ENCODE peak calls at places on chromosomes 6 and 20, in eight cellular contexts. One of them, this sample, is unnamed.

GRCh38 chr20:25489221-25489863 is 81.9 kb downstream of the GINS1 start:
- DNase-seq in ovary: peak; percentile 12
- DNase-seq in adrenal gland: no peak
- DNase-seq in fibroblast of mammary gland: no peak
- DNase-seq in upper lobe of right lung: no peak
- DNase-seq in psoas muscle: no peak
- DNase-seq in uterus: no peak
- DNase-seq in mammary epithelial cell: no peak
- DNase-seq in this sample: no peak

GRCh38 chr20:31860431-31861345 is 9.6 kb downstream of the DUSP15 start:
- DNase-seq in ovary: peak; percentile 33
- DNase-seq in adrenal gland: peak; percentile 66
- DNase-seq in fibroblast of mammary gland: peak; percentile 63
- DNase-seq in upper lobe of right lung: no peak
- DNase-seq in psoas muscle: peak; percentile 20
- DNase-seq in uterus: peak; percentile 13
- DNase-seq in mammary epithelial cell: peak; percentile 40
- DNase-seq in this sample: no peak

GRCh38 chr6:79719248-79719975 is 88.3 kb downstream of the SH3BGRL2 start:
- DNase-seq in ovary: no peak
- DNase-seq in adrenal gland: no peak
- DNase-seq in fibroblast of mammary gland: peak; percentile 87
- DNase-seq in upper lobe of right lung: no peak
- DNase-seq in psoas muscle: no peak
- DNase-seq in uterus: no peak
- DNase-seq in mammary epithelial cell: peak; percentile 6
- DNase-seq in this sample: no peak

GRCh38 chr20:46303176-46303956 is 4.9 kb downstream of the CDH22 start:
- DNase-seq in ovary: no peak
- DNase-seq in adrenal gland: no peak
- DNase-seq in fibroblast of mammary gland: no peak
- DNase-seq in upper lobe of right lung: no peak
- DNase-seq in psoas muscle: no peak
- DNase-seq in uterus: no peak
- DNase-seq in mammary epithelial cell: no peak
- DNase-seq in this sample: no peak

GRCh38 chr6:71190809-71191208 is 97.8 kb upstream of the OGFRL1 start:
- DNase-seq in ovary: no peak
- DNase-seq in adrenal gland: no peak
- DNase-seq in fibroblast of mammary gland: peak; percentile 58
- DNase-seq in upper lobe of right lung: no peak
- DNase-seq in psoas muscle: no peak
- DNase-seq in uterus: no peak
- DNase-seq in mammary epithelial cell: peak; percentile 5
- DNase-seq in this sample: no peak

GRCh38 chr6:34664270-34664971 is 32.1 kb downstream of the ILRUN start:
- DNase-seq in ovary: no peak
- DNase-seq in adrenal gland: no peak
- DNase-seq in fibroblast of mammary gland: peak; percentile 57
- DNase-seq in upper lobe of right lung: no peak
- DNase-seq in psoas muscle: no peak
- DNase-seq in uterus: no peak
- DNase-seq in mammary epithelial cell: no peak
- DNase-seq in this sample: no peak

GRCh38 chr20:41249371-41249770 is 68.2 kb downstream of the ZHX3 start:
- DNase-seq in ovary: peak; percentile 78
- DNase-seq in adrenal gland: peak; percentile 95
- DNase-seq in fibroblast of mammary gland: peak; percentile 95
- DNase-seq in upper lobe of right lung: no peak
- DNase-seq in psoas muscle: peak; percentile 88
- DNase-seq in uterus: peak; percentile 90
- DNase-seq in mammary epithelial cell: peak; percentile 78
- DNase-seq in this sample: no peak

GRCh38 chr6:78565997-78566396 is 301.4 kb upstream of the IRAK1BP1 start:
- DNase-seq in ovary: no peak
- DNase-seq in adrenal gland: no peak
- DNase-seq in fibroblast of mammary gland: no peak
- DNase-seq in upper lobe of right lung: no peak
- DNase-seq in psoas muscle: no peak
- DNase-seq in uterus: no peak
- DNase-seq in mammary epithelial cell: no peak
- DNase-seq in this sample: no peak

GRCh38 chr6:13563009-13563408 is 11.4 kb upstream of the SIRT5 start:
- DNase-seq in ovary: no peak
- DNase-seq in adrenal gland: no peak
- DNase-seq in fibroblast of mammary gland: no peak
- DNase-seq in upper lobe of right lung: no peak
- DNase-seq in psoas muscle: no peak
- DNase-seq in uterus: no peak
- DNase-seq in mammary epithelial cell: no peak
- DNase-seq in this sample: no peak

GRCh38 chr6:49528571-49528970 is 21.9 kb upstream of the C6orf141 start:
- DNase-seq in ovary: no peak
- DNase-seq in adrenal gland: no peak
- DNase-seq in fibroblast of mammary gland: no peak
- DNase-seq in upper lobe of right lung: no peak
- DNase-seq in psoas muscle: no peak
- DNase-seq in uterus: no peak
- DNase-seq in mammary epithelial cell: no peak
- DNase-seq in this sample: peak; percentile 97

GRCh38 chr6:50361641-50362331 is 312.1 kb upstream of the DEFB112 start:
- DNase-seq in ovary: no peak
- DNase-seq in adrenal gland: no peak
- DNase-seq in fibroblast of mammary gland: peak; percentile 1
- DNase-seq in upper lobe of right lung: no peak
- DNase-seq in psoas muscle: no peak
- DNase-seq in uterus: no peak
- DNase-seq in mammary epithelial cell: peak; percentile 83
- DNase-seq in this sample: no peak

GRCh38 chr6:107531868-107532267 is 42.0 kb downstream of the SOBP start:
- DNase-seq in ovary: no peak
- DNase-seq in adrenal gland: no peak
- DNase-seq in fibroblast of mammary gland: no peak
- DNase-seq in upper lobe of right lung: no peak
- DNase-seq in psoas muscle: no peak
- DNase-seq in uterus: no peak
- DNase-seq in mammary epithelial cell: no peak
- DNase-seq in this sample: no peak

GRCh38 chr6:138257638-138258040 is 39.3 kb upstream of the PBOV1 start:
- DNase-seq in ovary: no peak
- DNase-seq in adrenal gland: no peak
- DNase-seq in fibroblast of mammary gland: no peak
- DNase-seq in upper lobe of right lung: no peak
- DNase-seq in psoas muscle: no peak
- DNase-seq in uterus: no peak
- DNase-seq in mammary epithelial cell: no peak
- DNase-seq in this sample: no peak

GRCh38 chr6:169520104-169520503 is 181.7 kb downstream of the WDR27 start:
- DNase-seq in ovary: no peak
- DNase-seq in adrenal gland: no peak
- DNase-seq in fibroblast of mammary gland: peak; percentile 74
- DNase-seq in upper lobe of right lung: no peak
- DNase-seq in psoas muscle: no peak
- DNase-seq in uterus: no peak
- DNase-seq in mammary epithelial cell: no peak
- DNase-seq in this sample: peak; percentile 6

GRCh38 chr20:12053348-12053747 is 135.7 kb downstream of the BTBD3 start:
- DNase-seq in ovary: no peak
- DNase-seq in adrenal gland: no peak
- DNase-seq in fibroblast of mammary gland: peak; percentile 35
- DNase-seq in upper lobe of right lung: no peak
- DNase-seq in psoas muscle: no peak
- DNase-seq in uterus: no peak
- DNase-seq in mammary epithelial cell: peak; percentile 53
- DNase-seq in this sample: no peak

GRCh38 chr6:117919775-117920492 is 12.9 kb downstream of the SLC35F1 start:
- DNase-seq in ovary: peak; percentile 9
- DNase-seq in adrenal gland: no peak
- DNase-seq in fibroblast of mammary gland: no peak
- DNase-seq in upper lobe of right lung: peak; percentile 69
- DNase-seq in psoas muscle: no peak
- DNase-seq in uterus: peak; percentile 28
- DNase-seq in mammary epithelial cell: no peak
- DNase-seq in this sample: no peak

GRCh38 chr6:90003069-90003800 is 109.0 kb downstream of the GJA10 start:
- DNase-seq in ovary: no peak
- DNase-seq in adrenal gland: no peak
- DNase-seq in fibroblast of mammary gland: no peak
- DNase-seq in upper lobe of right lung: no peak
- DNase-seq in psoas muscle: no peak
- DNase-seq in uterus: no peak
- DNase-seq in mammary epithelial cell: peak; percentile 80
- DNase-seq in this sample: no peak

GRCh38 chr6:36612101-36612625 is 18.0 kb downstream of the SRSF3 start:
- DNase-seq in ovary: peak; percentile 9
- DNase-seq in adrenal gland: peak; percentile 52
- DNase-seq in fibroblast of mammary gland: no peak
- DNase-seq in upper lobe of right lung: no peak
- DNase-seq in psoas muscle: no peak
- DNase-seq in uterus: no peak
- DNase-seq in mammary epithelial cell: no peak
- DNase-seq in this sample: no peak

GRCh38 chr6:67112120-67112519 is 1405.1 kb upstream of the EYS start:
- DNase-seq in ovary: no peak
- DNase-seq in adrenal gland: no peak
- DNase-seq in fibroblast of mammary gland: no peak
- DNase-seq in upper lobe of right lung: no peak
- DNase-seq in psoas muscle: no peak
- DNase-seq in uterus: no peak
- DNase-seq in mammary epithelial cell: no peak
- DNase-seq in this sample: no peak

GRCh38 chr6:116847234-116847633 is 18.4 kb upstream of the GPRC6A start:
- DNase-seq in ovary: no peak
- DNase-seq in adrenal gland: no peak
- DNase-seq in fibroblast of mammary gland: peak; percentile 52
- DNase-seq in upper lobe of right lung: no peak
- DNase-seq in psoas muscle: no peak
- DNase-seq in uterus: no peak
- DNase-seq in mammary epithelial cell: peak; percentile 24
- DNase-seq in this sample: peak; percentile 4
- TF ChIP-seq CTCF in ovary: no peak
- TF ChIP-seq CTCF in adrenal gland: peak; percentile 55
- TF ChIP-seq CTCF in fibroblast of mammary gland: peak; percentile 23
- TF ChIP-seq CTCF in upper lobe of right lung: peak; percentile 33
- TF ChIP-seq CTCF in psoas muscle: peak; percentile 35
- TF ChIP-seq CTCF in uterus: peak; percentile 20
- TF ChIP-seq CTCF in mammary epithelial cell: peak; percentile 6
- TF ChIP-seq CTCF in this sample: peak; percentile 17

GRCh38 chr20:36092424-36093024 is 62.0 kb upstream of the EPB41L1 start:
- DNase-seq in ovary: peak; percentile 47
- DNase-seq in adrenal gland: no peak
- DNase-seq in fibroblast of mammary gland: no peak
- DNase-seq in upper lobe of right lung: peak; percentile 81
- DNase-seq in psoas muscle: peak; percentile 58
- DNase-seq in uterus: no peak
- DNase-seq in mammary epithelial cell: no peak
- DNase-seq in this sample: no peak

GRCh38 chr20:36093025-36093803 is 61.3 kb upstream of the EPB41L1 start:
- DNase-seq in ovary: peak; percentile 61
- DNase-seq in adrenal gland: peak; percentile 78
- DNase-seq in fibroblast of mammary gland: no peak
- DNase-seq in upper lobe of right lung: peak; percentile 90
- DNase-seq in psoas muscle: peak; percentile 72
- DNase-seq in uterus: peak; percentile 29
- DNase-seq in mammary epithelial cell: peak; percentile 44
- DNase-seq in this sample: no peak

GRCh38 chr20:36091561-36092423 is 62.7 kb upstream of the EPB41L1 start:
- DNase-seq in ovary: peak; percentile 37
- DNase-seq in adrenal gland: no peak
- DNase-seq in fibroblast of mammary gland: no peak
- DNase-seq in upper lobe of right lung: no peak
- DNase-seq in psoas muscle: no peak
- DNase-seq in uterus: no peak
- DNase-seq in mammary epithelial cell: no peak
- DNase-seq in this sample: no peak

GRCh38 chr20:36094497-36094896 is 60.0 kb upstream of the EPB41L1 start:
- DNase-seq in ovary: no peak
- DNase-seq in adrenal gland: no peak
- DNase-seq in fibroblast of mammary gland: peak; percentile 19
- DNase-seq in upper lobe of right lung: no peak
- DNase-seq in psoas muscle: no peak
- DNase-seq in uterus: no peak
- DNase-seq in mammary epithelial cell: no peak
- DNase-seq in this sample: no peak

DNA sequence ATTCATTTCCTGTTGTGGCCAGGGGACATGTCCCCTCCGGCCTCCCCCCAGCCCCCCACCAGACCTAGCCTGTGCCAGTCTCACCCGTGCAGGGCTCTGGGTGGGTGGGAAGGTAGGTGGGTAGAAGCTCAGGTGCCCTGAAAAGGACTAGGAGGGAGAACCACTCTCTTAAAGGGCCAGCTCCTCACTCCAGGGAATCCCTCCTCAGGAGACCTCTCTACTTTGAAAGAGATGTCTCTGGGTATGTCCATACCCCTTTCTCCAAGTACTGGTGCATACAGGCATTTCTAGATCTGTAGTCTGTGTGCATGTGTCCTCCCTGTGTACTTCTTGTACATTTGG is 60.8 kb upstream of the EPB41L1 start:
- DNase-seq in ovary: no peak
- DNase-seq in adrenal gland: no peak
- DNase-seq in fibroblast of mammary gland: no peak
- DNase-seq in upper lobe of right lung: no peak
- DNase-seq in psoas muscle: no peak
- DNase-seq in uterus: no peak
- DNase-seq in mammary epithelial cell: no peak
- DNase-seq in this sample: no peak
- H3K4me3 ChIP-seq in ovary: peak overlapping the region; percentile 56
- H3K4me3 ChIP-seq in adrenal gland: no peak overlapping the region
- H3K4me3 ChIP-seq in fibroblast of mammary gland: peak overlapping the region; percentile 1
- H3K4me3 ChIP-seq in upper lobe of right lung: peak overlapping the region; percentile 65
- H3K4me3 ChIP-seq in psoas muscle: peak overlapping the region; percentile 73
- H3K4me3 ChIP-seq in uterus: peak overlapping the region; percentile 2
- H3K4me3 ChIP-seq in mammary epithelial cell: peak overlapping the region; percentile 72
- H3K4me3 ChIP-seq in this sample: peak overlapping the region; percentile 64

GRCh38 chr20:60483371-60483770 is 525.1 kb downstream of the CDH26 start:
- DNase-seq in ovary: no peak
- DNase-seq in adrenal gland: no peak
- DNase-seq in fibroblast of mammary gland: peak; percentile 14
- DNase-seq in upper lobe of right lung: no peak
- DNase-seq in psoas muscle: no peak
- DNase-seq in uterus: no peak
- DNase-seq in mammary epithelial cell: no peak
- DNase-seq in this sample: no peak
- TF ChIP-seq CTCF in ovary: no peak
- TF ChIP-seq CTCF in adrenal gland: no peak
- TF ChIP-seq CTCF in fibroblast of mammary gland: no peak
- TF ChIP-seq CTCF in upper lobe of right lung: no peak
- TF ChIP-seq CTCF in psoas muscle: no peak
- TF ChIP-seq CTCF in uterus: no peak
- TF ChIP-seq CTCF in mammary epithelial cell: no peak
- TF ChIP-seq CTCF in this sample: no peak

DNA sequence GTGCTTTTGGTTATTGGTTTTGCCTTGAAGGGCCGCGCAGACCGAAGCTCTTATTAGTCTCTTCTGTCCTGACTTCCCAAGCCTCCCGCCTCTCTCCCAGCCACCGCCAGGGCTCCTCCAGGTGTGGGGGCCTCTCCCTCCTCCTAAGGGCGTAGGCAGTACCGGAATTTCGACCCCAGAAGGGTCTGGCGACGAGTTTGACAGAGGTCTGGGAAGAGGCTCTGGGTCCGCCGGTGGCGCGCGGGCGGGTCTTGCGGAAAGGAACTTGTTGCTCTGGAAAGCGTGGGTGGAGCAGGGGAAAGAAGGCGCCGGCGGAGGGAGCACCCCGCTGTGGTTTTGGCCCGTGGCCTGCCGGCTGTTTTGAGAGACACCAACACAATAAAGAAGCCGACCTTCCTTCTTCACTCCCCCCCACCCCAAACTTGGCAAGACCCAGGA is 1.8 kb downstream of the PCSK2 start:
- DNase-seq in ovary: peak; percentile 40
- DNase-seq in adrenal gland: peak; percentile 56
- DNase-seq in fibroblast of mammary gland: no peak
- DNase-seq in upper lobe of right lung: peak; percentile 71
- DNase-seq in psoas muscle: no peak
- DNase-seq in uterus: no peak
- DNase-seq in mammary epithelial cell: no peak
- DNase-seq in this sample: no peak
- H3K4me3 ChIP-seq in ovary: peak overlapping the region; percentile 16
- H3K4me3 ChIP-seq in adrenal gland: no peak overlapping the region
- H3K4me3 ChIP-seq in fibroblast of mammary gland: no peak overlapping the region
- H3K4me3 ChIP-seq in upper lobe of right lung: peak overlapping the region; percentile 20
- H3K4me3 ChIP-seq in psoas muscle: no peak overlapping the region
- H3K4me3 ChIP-seq in uterus: no peak overlapping the region
- H3K4me3 ChIP-seq in mammary epithelial cell: no peak overlapping the region
- H3K4me3 ChIP-seq in this sample: no peak overlapping the region